ENCODE peak calls at places on chromosomes 7 and 10, in four cellular contexts. T is astrocyte of the cerebellum, D is ovary, J is fibroblast of pulmonary artery. W is an unnamed sample.

GRCh38 chr10:12337973-12338372 is 11.4 kb upstream of the CAMK1D start:
- DNase-seq in T (peak; percentile 28), J (no peak), D (no peak), W (no peak)

GRCh38 chr10:102227050-102227449 is 951 bp downstream of the ELOVL3 start:
- DNase-seq in T (no peak), J (peak; percentile 73), D (no peak), W (peak; percentile 80)

GRCh38 chr10:127148933-127149220 is 47.5 kb downstream of the INSYN2A start:
- DNase-seq in T (peak; percentile 41), D (no peak), J (peak; percentile 78), W (peak; percentile 85)

GRCh38 chr10:127922675-127923366 is 15.9 kb downstream of the PTPRE start:
- DNase-seq in T (peak; percentile 90), J (peak; percentile 91), D (peak; percentile 28), W (peak; percentile 53)

GRCh38 chr10:43390791-43391190 is 18.2 kb downstream of the HNRNPF start:
- DNase-seq in T (no peak), J (peak; percentile 67), D (no peak), W (peak; percentile 78)

GRCh38 chr7:96973986-96974385 is 31.4 kb upstream of the DLX6 start:
- DNase-seq in J (peak; percentile 4), D (no peak), T (peak; percentile 49), W (no peak)

GRCh38 chr7:76269895-76270294 is 32.6 kb upstream of the HSPB1 start:
- DNase-seq in D (no peak), T (no peak), J (peak; percentile 27), W (peak; percentile 53)

GRCh38 chr7:22654836-22655235 is 72.2 kb upstream of the IL6 start:
- DNase-seq in D (no peak), T (no peak), J (no peak), W (no peak)

GRCh38 chr7:64634406-64635062 is 31.4 kb upstream of the ZNF107 start:
- DNase-seq in J (no peak), T (no peak), D (no peak), W (no peak)

GRCh38 chr10:122673731-122674130 is 25.9 kb downstream of the C10orf120 start:
- DNase-seq in D (no peak), T (no peak), J (no peak), W (no peak)

GRCh38 chr7:2004841-2005351 is 227.8 kb downstream of the MAD1L1 start:
- DNase-seq in D (peak; percentile 12), T (no peak), J (no peak), W (no peak)

GRCh38 chr7:150378115-150378852 is 846 bp upstream of the ZNF775 start:
- DNase-seq in D (peak; percentile 69), J (peak; percentile 78), T (no peak), W (peak; percentile 57)

GRCh38 chr7:106065560-106066500 is 46.3 kb downstream of the SYPL1 start:
- DNase-seq in T (no peak), D (no peak), J (no peak), W (peak; percentile 32)

GRCh38 chr7:120941064-120941463 is 9.5 kb upstream of the ING3 start:
- DNase-seq in J (peak; percentile 31), D (no peak), T (no peak), W (peak; percentile 8)

GRCh38 chr7:32330602-32331001 is 159.6 kb downstream of the LSM5 start:
- DNase-seq in D (no peak), T (no peak), J (no peak), W (no peak)

GRCh38 chr10:98293550-98294269 is 25.7 kb upstream of the LOXL4 start:
- DNase-seq in D (no peak), T (no peak), J (no peak), W (peak; percentile 46)

GRCh38 chr7:123977081-123977480 is 52.0 kb downstream of the SPAM1 start:
- DNase-seq in J (peak; percentile 18), D (no peak), T (no peak), W (no peak)

GRCh38 chr7:151794508-151795167 is 82.3 kb downstream of the PRKAG2 start:
- DNase-seq in T (no peak), J (no peak), D (no peak), W (no peak)

GRCh38 chr7:108146070-108146842 is 16.1 kb upstream of the LAMB4 start:
- DNase-seq in J (peak; percentile 91), T (peak; percentile 85), D (peak; percentile 48), W (peak; percentile 92)

GRCh38 chr7:23544913-23545354 is 13.2 kb upstream of the TRA2A start:
- DNase-seq in T (no peak), J (peak; percentile 57), D (no peak), W (peak; percentile 16)

GRCh38 chr10:119316729-119317097 is 109.3 kb downstream of the GRK5 start:
- DNase-seq in J (peak; percentile 69), T (no peak), D (no peak), W (peak; percentile 69)

GRCh38 chr7:137882261-137882668 is 35.5 kb upstream of the DGKI start:
- DNase-seq in D (no peak), T (peak; percentile 98), J (peak; percentile 97), W (peak; percentile 99)

GRCh38 chr7:3027455-3027854 is 16.2 kb downstream of the CARD11 start:
- DNase-seq in J (no peak), D (no peak), T (no peak), W (no peak)

GRCh38 chr7:150417239-150417638 is 33.2 kb upstream of the GIMAP8 start:
- DNase-seq in T (no peak), D (no peak), J (no peak), W (no peak)

GRCh38 chr7:63887031-63887430 is 111.6 kb upstream of the ZNF722 start:
- DNase-seq in J (no peak), T (no peak), D (no peak), W (no peak)

GRCh38 chr7:81470084-81470723 is 299.6 kb downstream of the HGF start:
- DNase-seq in T (peak; percentile 76), D (peak; percentile 78), J (peak; percentile 85), W (peak; percentile 59)

GRCh38 chr7:26777383-26777782 is 87.0 kb downstream of the SKAP2 start:
- DNase-seq in D (no peak), T (no peak), J (no peak), W (no peak)

GRCh38 chr10:78028438-78029293 is 649 bp downstream of the POLR3A start:
- DNase-seq in J (peak; percentile 50), D (no peak), T (no peak), W (peak; percentile 64)

GRCh38 chr7:141381794-141382453 is 169.3 kb upstream of the AGK start:
- DNase-seq in J (no peak), D (no peak), T (no peak), W (no peak)

GRCh38 chr7:19011212-19011611 is 106.2 kb downstream of the TWIST1 start:
- DNase-seq in J (peak; percentile 42), T (no peak), D (no peak), W (no peak)

GRCh38 chr7:28759373-28760013 is 198.6 kb downstream of the TRIL start:
- DNase-seq in J (no peak), D (no peak), T (peak; percentile 84), W (no peak)

GRCh38 chr10:76892766-76893479 is 744.7 kb downstream of the KCNMA1 start:
- DNase-seq in T (no peak), D (no peak), J (no peak), W (no peak)

GRCh38 chr10:113958631-113959382 is 84.9 kb upstream of the ADRB1 start:
- DNase-seq in D (no peak), T (peak; percentile 83), J (peak; percentile 90), W (peak; percentile 89)

GRCh38 chr7:24926623-24927539 is 53.1 kb downstream of the OSBPL3 start:
- DNase-seq in J (peak; percentile 65), T (no peak), D (no peak), W (peak; percentile 48)

GRCh38 chr7:127396184-127396583 is 3.7 kb upstream of the ZNF800 start:
- DNase-seq in J (peak; percentile 24), T (no peak), D (no peak), W (no peak)

DNA sequence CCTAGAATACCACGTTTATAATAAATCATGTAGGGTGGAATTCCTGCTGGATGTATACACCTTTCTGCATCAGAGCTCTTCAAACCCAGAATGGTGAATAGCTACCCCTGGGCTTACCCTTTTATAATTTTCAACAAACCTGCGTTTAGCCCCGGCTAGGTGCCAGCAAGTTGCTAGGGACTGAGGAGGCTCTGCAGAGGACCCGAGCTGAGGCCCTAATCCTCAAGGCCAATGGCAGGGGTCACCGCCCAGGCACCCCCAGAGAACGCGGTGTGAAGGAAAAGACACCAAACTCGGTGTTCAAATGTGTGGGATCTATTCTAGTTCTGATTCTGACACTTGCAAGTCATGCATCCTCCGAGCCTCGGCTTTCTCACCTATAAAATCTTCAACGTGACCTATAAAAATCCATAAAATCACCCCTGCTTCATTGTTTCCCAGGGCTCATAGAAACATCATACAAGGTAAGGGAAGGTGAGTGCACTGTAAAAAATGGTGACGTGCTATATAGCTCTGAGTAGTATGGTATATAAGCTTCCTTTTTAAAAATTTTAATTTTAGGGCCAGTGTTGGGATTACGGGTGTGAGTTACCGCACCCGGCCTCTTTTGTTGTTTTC is 2.5 kb upstream of the ANXA11 start:
- DNase-seq in J (no peak), T (no peak), D (peak; percentile 73), W (no peak)
- H3K4me3 ChIP-seq in J (peak overlapping the region; percentile 36), T (peak overlapping the region; percentile 25), D (peak overlapping the region; percentile 46), W (peak overlapping the region; percentile 43)

GRCh38 chr10:3389093-3389492 is 216.5 kb upstream of the PITRM1 start:
- DNase-seq in J (peak; percentile 15), D (no peak), T (no peak), W (no peak)
- TF ChIP-seq CTCF in J (no peak), D (no peak), T (no peak), W (no peak)

DNA sequence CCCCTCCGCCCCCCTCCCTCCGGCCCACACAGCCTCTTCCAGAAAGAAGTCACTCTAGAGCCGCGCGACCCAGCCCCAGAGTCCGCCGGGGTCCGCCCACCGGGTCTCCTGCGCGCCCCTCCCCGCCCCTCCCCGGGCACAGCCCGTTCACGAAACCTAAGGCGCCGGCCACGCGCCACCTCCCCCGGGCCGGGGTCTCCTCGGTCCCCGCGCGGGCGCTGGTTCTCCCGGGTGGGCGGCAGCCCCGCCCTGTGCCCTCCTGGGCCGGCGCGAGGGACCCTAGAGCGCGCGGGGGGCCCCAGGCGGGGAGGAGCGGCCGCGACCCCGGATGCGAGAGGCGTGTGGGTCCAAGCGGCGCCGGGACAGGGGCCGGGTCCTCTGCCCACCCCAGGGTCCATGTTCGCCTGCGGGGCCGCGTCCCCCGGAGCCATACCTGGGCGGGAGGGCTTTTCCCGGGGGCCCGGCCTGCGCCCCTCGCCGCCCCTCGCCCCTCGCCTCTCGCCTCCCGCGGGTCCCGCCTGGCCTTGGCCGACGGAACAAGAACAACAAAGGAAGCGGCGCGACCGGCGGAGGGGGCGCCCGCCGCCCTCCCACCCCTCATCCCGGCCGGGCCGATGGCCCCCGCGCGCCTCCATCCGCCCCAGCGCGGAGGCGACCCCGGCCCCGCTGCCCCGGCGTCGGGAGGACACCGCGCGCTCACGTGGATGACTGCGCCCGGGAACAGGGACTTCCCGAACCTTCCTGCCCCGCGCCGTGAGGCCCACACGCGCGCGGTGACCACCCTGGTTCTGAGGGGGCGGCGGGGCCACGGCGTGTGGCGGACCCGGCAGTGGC is 348.0 kb downstream of the DNAJB6 start:
- DNase-seq in T (no peak), D (no peak), J (no peak), W (no peak)
- H3K4me3 ChIP-seq in T (peak overlapping the region; percentile 18), D (no peak overlapping the region), J (no peak overlapping the region), W (no peak overlapping the region)

DNA sequence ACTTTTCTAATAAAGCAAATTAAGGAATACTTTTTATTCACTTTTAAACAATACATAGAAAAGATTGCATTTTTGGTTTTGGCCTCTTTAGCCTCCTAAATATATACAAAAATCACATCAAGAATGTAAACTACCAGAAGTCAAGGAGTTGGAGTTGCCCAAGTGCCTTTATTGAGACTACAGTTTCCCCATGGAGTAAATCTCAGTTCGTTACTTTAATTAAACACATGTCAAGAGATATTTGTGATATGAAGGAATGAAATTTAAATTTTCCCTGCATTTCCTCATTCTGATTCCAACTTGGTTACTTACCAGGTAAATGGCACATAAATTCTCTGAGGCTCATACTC is 492.9 kb downstream of the TNS3 start:
- DNase-seq in J (no peak), D (no peak), T (no peak), W (no peak)
- TF ChIP-seq CTCF in J (no peak), D (no peak), T (no peak), W (no peak)